ENCODE peak calls at places on chromosomes 12 and 14, in nine cellular contexts. One of them, this sample, is unnamed.

GRCh38 chr12:132465269-132466190 is 24.4 kb upstream of the FBRSL1 start:
- DNase-seq in activated CD8-positive, alpha-beta T cell treated with anti-CD3 and anti-CD28 coated beads for 36 hours: no peak
- DNase-seq in fibroblast of the aortic adventitia: no peak
- DNase-seq in K562: no peak
- DNase-seq in Calu3: no peak
- DNase-seq in fibroblast of mammary gland: no peak
- DNase-seq in lower leg skin: no peak
- DNase-seq in HFF-Myc: no peak
- DNase-seq in stomach: no peak
- DNase-seq in this sample: no peak

GRCh38 chr12:26680724-26681455 is 152.1 kb downstream of the ITPR2 start:
- DNase-seq in activated CD8-positive, alpha-beta T cell treated with anti-CD3 and anti-CD28 coated beads for 36 hours: no peak
- DNase-seq in fibroblast of the aortic adventitia: peak; percentile 85
- DNase-seq in K562: no peak
- DNase-seq in Calu3: no peak
- DNase-seq in fibroblast of mammary gland: peak; percentile 79
- DNase-seq in lower leg skin: no peak
- DNase-seq in HFF-Myc: peak; percentile 61
- DNase-seq in stomach: no peak
- DNase-seq in this sample: no peak

GRCh38 chr14:101225729-101226152 is 322.2 kb upstream of the RTL1 start:
- DNase-seq in activated CD8-positive, alpha-beta T cell treated with anti-CD3 and anti-CD28 coated beads for 36 hours: no peak
- DNase-seq in fibroblast of the aortic adventitia: no peak
- DNase-seq in K562: no peak
- DNase-seq in Calu3: no peak
- DNase-seq in fibroblast of mammary gland: no peak
- DNase-seq in lower leg skin: no peak
- DNase-seq in HFF-Myc: no peak
- DNase-seq in stomach: no peak
- DNase-seq in this sample: no peak

GRCh38 chr14:30550335-30550734 is 8.6 kb upstream of the G2E3 start:
- DNase-seq in activated CD8-positive, alpha-beta T cell treated with anti-CD3 and anti-CD28 coated beads for 36 hours: no peak
- DNase-seq in fibroblast of the aortic adventitia: peak; percentile 28
- DNase-seq in K562: no peak
- DNase-seq in Calu3: no peak
- DNase-seq in fibroblast of mammary gland: peak; percentile 21
- DNase-seq in lower leg skin: no peak
- DNase-seq in HFF-Myc: no peak
- DNase-seq in stomach: no peak
- DNase-seq in this sample: no peak

GRCh38 chr14:24340606-24341005 is 815 bp upstream of the RIPK3 start:
- DNase-seq in activated CD8-positive, alpha-beta T cell treated with anti-CD3 and anti-CD28 coated beads for 36 hours: no peak
- DNase-seq in fibroblast of the aortic adventitia: no peak
- DNase-seq in K562: no peak
- DNase-seq in Calu3: no peak
- DNase-seq in fibroblast of mammary gland: no peak
- DNase-seq in lower leg skin: no peak
- DNase-seq in HFF-Myc: no peak
- DNase-seq in stomach: no peak
- DNase-seq in this sample: no peak

GRCh38 chr12:41983394-41983793 is 161.3 kb downstream of the GXYLT1 start:
- DNase-seq in activated CD8-positive, alpha-beta T cell treated with anti-CD3 and anti-CD28 coated beads for 36 hours: no peak
- DNase-seq in fibroblast of the aortic adventitia: no peak
- DNase-seq in K562: no peak
- DNase-seq in Calu3: no peak
- DNase-seq in fibroblast of mammary gland: no peak
- DNase-seq in lower leg skin: no peak
- DNase-seq in HFF-Myc: no peak
- DNase-seq in stomach: no peak
- DNase-seq in this sample: no peak

GRCh38 chr12:18467636-18468520 is 206.6 kb downstream of the PIK3C2G start:
- DNase-seq in activated CD8-positive, alpha-beta T cell treated with anti-CD3 and anti-CD28 coated beads for 36 hours: no peak
- DNase-seq in fibroblast of the aortic adventitia: no peak
- DNase-seq in K562: no peak
- DNase-seq in Calu3: no peak
- DNase-seq in fibroblast of mammary gland: no peak
- DNase-seq in lower leg skin: no peak
- DNase-seq in HFF-Myc: no peak
- DNase-seq in stomach: no peak
- DNase-seq in this sample: no peak

GRCh38 chr12:28966049-28966778 is 182.9 kb upstream of the FAR2 start:
- DNase-seq in activated CD8-positive, alpha-beta T cell treated with anti-CD3 and anti-CD28 coated beads for 36 hours: no peak
- DNase-seq in fibroblast of the aortic adventitia: peak; percentile 84
- DNase-seq in K562: no peak
- DNase-seq in Calu3: no peak
- DNase-seq in fibroblast of mammary gland: peak; percentile 51
- DNase-seq in lower leg skin: no peak
- DNase-seq in HFF-Myc: no peak
- DNase-seq in stomach: peak; percentile 80
- DNase-seq in this sample: no peak

GRCh38 chr14:99735189-99736135 is 51.4 kb downstream of the CYP46A1 start:
- DNase-seq in activated CD8-positive, alpha-beta T cell treated with anti-CD3 and anti-CD28 coated beads for 36 hours: no peak
- DNase-seq in fibroblast of the aortic adventitia: no peak
- DNase-seq in K562: no peak
- DNase-seq in Calu3: no peak
- DNase-seq in fibroblast of mammary gland: no peak
- DNase-seq in lower leg skin: no peak
- DNase-seq in HFF-Myc: no peak
- DNase-seq in stomach: no peak
- DNase-seq in this sample: no peak

GRCh38 chr12:11807453-11807852 is 158.0 kb downstream of the ETV6 start:
- DNase-seq in activated CD8-positive, alpha-beta T cell treated with anti-CD3 and anti-CD28 coated beads for 36 hours: no peak
- DNase-seq in fibroblast of the aortic adventitia: no peak
- DNase-seq in K562: no peak
- DNase-seq in Calu3: no peak
- DNase-seq in fibroblast of mammary gland: no peak
- DNase-seq in lower leg skin: no peak
- DNase-seq in HFF-Myc: no peak
- DNase-seq in stomach: no peak
- DNase-seq in this sample: no peak

GRCh38 chr12:63294327-63294632 is 143.3 kb upstream of the AVPR1A start:
- DNase-seq in activated CD8-positive, alpha-beta T cell treated with anti-CD3 and anti-CD28 coated beads for 36 hours: no peak
- DNase-seq in fibroblast of the aortic adventitia: peak; percentile 39
- DNase-seq in K562: no peak
- DNase-seq in Calu3: peak; percentile 70
- DNase-seq in fibroblast of mammary gland: peak; percentile 67
- DNase-seq in lower leg skin: no peak
- DNase-seq in HFF-Myc: peak; percentile 86
- DNase-seq in stomach: no peak
- DNase-seq in this sample: no peak

GRCh38 chr14:50008562-50009355 is 107.6 kb downstream of the VCPKMT start:
- DNase-seq in activated CD8-positive, alpha-beta T cell treated with anti-CD3 and anti-CD28 coated beads for 36 hours: no peak
- DNase-seq in fibroblast of the aortic adventitia: no peak
- DNase-seq in K562: no peak
- DNase-seq in Calu3: peak; percentile 51
- DNase-seq in fibroblast of mammary gland: peak; percentile 42
- DNase-seq in lower leg skin: no peak
- DNase-seq in HFF-Myc: no peak
- DNase-seq in stomach: no peak
- DNase-seq in this sample: no peak

GRCh38 chr12:68611094-68611818 is 557 bp downstream of the RAP1B start:
- DNase-seq in activated CD8-positive, alpha-beta T cell treated with anti-CD3 and anti-CD28 coated beads for 36 hours: peak; percentile 53
- DNase-seq in fibroblast of the aortic adventitia: peak; percentile 88
- DNase-seq in K562: peak; percentile 51
- DNase-seq in Calu3: peak; percentile 64
- DNase-seq in fibroblast of mammary gland: peak; percentile 65
- DNase-seq in lower leg skin: peak; percentile 77
- DNase-seq in HFF-Myc: no peak
- DNase-seq in stomach: peak; percentile 68
- DNase-seq in this sample: peak; percentile 50

GRCh38 chr12:125983094-125983783 is 918.0 kb downstream of the AACS start:
- DNase-seq in activated CD8-positive, alpha-beta T cell treated with anti-CD3 and anti-CD28 coated beads for 36 hours: peak; percentile 2
- DNase-seq in fibroblast of the aortic adventitia: peak; percentile 39
- DNase-seq in K562: peak; percentile 11
- DNase-seq in Calu3: peak; percentile 93
- DNase-seq in fibroblast of mammary gland: no peak
- DNase-seq in lower leg skin: no peak
- DNase-seq in HFF-Myc: no peak
- DNase-seq in stomach: peak; percentile 25
- DNase-seq in this sample: no peak

GRCh38 chr14:50038398-50039119 is 77.8 kb downstream of the VCPKMT start:
- DNase-seq in activated CD8-positive, alpha-beta T cell treated with anti-CD3 and anti-CD28 coated beads for 36 hours: peak; percentile 90
- DNase-seq in fibroblast of the aortic adventitia: peak; percentile 90
- DNase-seq in K562: peak; percentile 48
- DNase-seq in Calu3: no peak
- DNase-seq in fibroblast of mammary gland: peak; percentile 100
- DNase-seq in lower leg skin: peak; percentile 79
- DNase-seq in HFF-Myc: peak; percentile 59
- DNase-seq in stomach: no peak
- DNase-seq in this sample: peak; percentile 81

GRCh38 chr14:94342334-94342934 is 19.3 kb upstream of the SERPINA6 start:
- DNase-seq in activated CD8-positive, alpha-beta T cell treated with anti-CD3 and anti-CD28 coated beads for 36 hours: peak; percentile 35
- DNase-seq in fibroblast of the aortic adventitia: peak; percentile 100
- DNase-seq in K562: no peak
- DNase-seq in Calu3: peak; percentile 88
- DNase-seq in fibroblast of mammary gland: peak; percentile 100
- DNase-seq in lower leg skin: peak; percentile 96
- DNase-seq in HFF-Myc: peak; percentile 97
- DNase-seq in stomach: peak; percentile 91
- DNase-seq in this sample: no peak

GRCh38 chr12:27840229-27840999 is 60.4 kb upstream of the MANSC4 start:
- DNase-seq in activated CD8-positive, alpha-beta T cell treated with anti-CD3 and anti-CD28 coated beads for 36 hours: no peak
- DNase-seq in fibroblast of the aortic adventitia: peak; percentile 28
- DNase-seq in K562: no peak
- DNase-seq in Calu3: no peak
- DNase-seq in fibroblast of mammary gland: no peak
- DNase-seq in lower leg skin: no peak
- DNase-seq in HFF-Myc: no peak
- DNase-seq in stomach: no peak
- DNase-seq in this sample: no peak

GRCh38 chr12:39892146-39892545 is 213.7 kb downstream of the SLC2A13 start:
- DNase-seq in activated CD8-positive, alpha-beta T cell treated with anti-CD3 and anti-CD28 coated beads for 36 hours: no peak
- DNase-seq in fibroblast of the aortic adventitia: no peak
- DNase-seq in K562: no peak
- DNase-seq in Calu3: no peak
- DNase-seq in fibroblast of mammary gland: peak; percentile 11
- DNase-seq in lower leg skin: no peak
- DNase-seq in HFF-Myc: no peak
- DNase-seq in stomach: no peak
- DNase-seq in this sample: no peak

GRCh38 chr14:69543341-69544249 is 31.1 kb downstream of the CCDC177 start:
- DNase-seq in activated CD8-positive, alpha-beta T cell treated with anti-CD3 and anti-CD28 coated beads for 36 hours: peak; percentile 65
- DNase-seq in fibroblast of the aortic adventitia: peak; percentile 85
- DNase-seq in K562: no peak
- DNase-seq in Calu3: peak; percentile 86
- DNase-seq in fibroblast of mammary gland: peak; percentile 98
- DNase-seq in lower leg skin: peak; percentile 72
- DNase-seq in HFF-Myc: peak; percentile 70
- DNase-seq in stomach: peak; percentile 46
- DNase-seq in this sample: no peak

GRCh38 chr12:29889737-29890136 is 106.0 kb upstream of the TMTC1 start:
- DNase-seq in activated CD8-positive, alpha-beta T cell treated with anti-CD3 and anti-CD28 coated beads for 36 hours: peak; percentile 44
- DNase-seq in fibroblast of the aortic adventitia: peak; percentile 54
- DNase-seq in K562: no peak
- DNase-seq in Calu3: peak; percentile 19
- DNase-seq in fibroblast of mammary gland: peak; percentile 77
- DNase-seq in lower leg skin: peak; percentile 18
- DNase-seq in HFF-Myc: no peak
- DNase-seq in stomach: peak; percentile 55
- DNase-seq in this sample: no peak

DNA sequence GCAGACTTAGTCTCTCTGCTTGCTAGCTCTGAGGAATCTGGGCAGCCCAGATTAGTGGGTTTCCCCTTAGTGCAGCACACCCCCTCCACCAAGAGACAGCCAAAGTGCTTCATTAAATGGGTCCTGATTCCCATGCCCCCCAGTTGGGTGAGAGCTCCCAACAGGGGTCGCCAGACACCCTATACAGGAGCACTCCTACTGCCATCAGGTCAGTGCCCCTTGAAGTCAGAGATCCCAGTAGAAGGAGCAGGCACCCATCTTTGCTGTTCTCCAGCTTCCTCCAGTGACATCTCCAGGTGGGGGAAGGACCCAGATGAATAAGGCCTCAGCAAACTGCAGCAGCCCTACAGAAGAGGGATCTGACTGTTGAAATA is 36.7 kb upstream of the C14orf132 start:
- DNase-seq in activated CD8-positive, alpha-beta T cell treated with anti-CD3 and anti-CD28 coated beads for 36 hours: no peak
- DNase-seq in fibroblast of the aortic adventitia: no peak
- DNase-seq in K562: no peak
- DNase-seq in Calu3: no peak
- DNase-seq in fibroblast of mammary gland: no peak
- DNase-seq in lower leg skin: no peak
- DNase-seq in HFF-Myc: no peak
- DNase-seq in stomach: no peak
- DNase-seq in this sample: no peak
- TF ChIP-seq CTCF in activated CD8-positive, alpha-beta T cell treated with anti-CD3 and anti-CD28 coated beads for 36 hours: no peak
- TF ChIP-seq CTCF in fibroblast of the aortic adventitia: no peak
- TF ChIP-seq CTCF in K562: no peak
- TF ChIP-seq CTCF in Calu3: no peak
- TF ChIP-seq CTCF in fibroblast of mammary gland: no peak
- TF ChIP-seq CTCF in lower leg skin: no peak
- TF ChIP-seq CTCF in HFF-Myc: peak; percentile 14
- TF ChIP-seq CTCF in stomach: no peak
- TF ChIP-seq CTCF in this sample: no peak

GRCh38 chr12:321606-322326 is 59.1 kb upstream of the SLC6A13 start:
- DNase-seq in activated CD8-positive, alpha-beta T cell treated with anti-CD3 and anti-CD28 coated beads for 36 hours: peak; percentile 12
- DNase-seq in fibroblast of the aortic adventitia: peak; percentile 7
- DNase-seq in K562: no peak
- DNase-seq in Calu3: peak; percentile 18
- DNase-seq in fibroblast of mammary gland: peak; percentile 15
- DNase-seq in lower leg skin: no peak
- DNase-seq in HFF-Myc: no peak
- DNase-seq in stomach: no peak
- DNase-seq in this sample: no peak
- TF ChIP-seq CTCF in activated CD8-positive, alpha-beta T cell treated with anti-CD3 and anti-CD28 coated beads for 36 hours: no peak
- TF ChIP-seq CTCF in fibroblast of the aortic adventitia: no peak
- TF ChIP-seq CTCF in K562: no peak
- TF ChIP-seq CTCF in Calu3: no peak
- TF ChIP-seq CTCF in fibroblast of mammary gland: peak; percentile 22
- TF ChIP-seq CTCF in lower leg skin: no peak
- TF ChIP-seq CTCF in HFF-Myc: no peak
- TF ChIP-seq CTCF in stomach: no peak
- TF ChIP-seq CTCF in this sample: no peak

GRCh38 chr14:45290547-45290946 is 37.5 kb upstream of the MIS18BP1 start:
- DNase-seq in activated CD8-positive, alpha-beta T cell treated with anti-CD3 and anti-CD28 coated beads for 36 hours: no peak
- DNase-seq in fibroblast of the aortic adventitia: no peak
- DNase-seq in K562: no peak
- DNase-seq in Calu3: no peak
- DNase-seq in fibroblast of mammary gland: no peak
- DNase-seq in lower leg skin: no peak
- DNase-seq in HFF-Myc: no peak
- DNase-seq in stomach: no peak
- DNase-seq in this sample: no peak

GRCh38 chr14:45287609-45288008 is 34.6 kb upstream of the MIS18BP1 start:
- DNase-seq in activated CD8-positive, alpha-beta T cell treated with anti-CD3 and anti-CD28 coated beads for 36 hours: no peak
- DNase-seq in fibroblast of the aortic adventitia: no peak
- DNase-seq in K562: no peak
- DNase-seq in Calu3: no peak
- DNase-seq in fibroblast of mammary gland: no peak
- DNase-seq in lower leg skin: no peak
- DNase-seq in HFF-Myc: no peak
- DNase-seq in stomach: no peak
- DNase-seq in this sample: no peak

GRCh38 chr14:45284802-45285201 is 31.8 kb upstream of the MIS18BP1 start:
- DNase-seq in activated CD8-positive, alpha-beta T cell treated with anti-CD3 and anti-CD28 coated beads for 36 hours: no peak
- DNase-seq in fibroblast of the aortic adventitia: no peak
- DNase-seq in K562: no peak
- DNase-seq in Calu3: no peak
- DNase-seq in fibroblast of mammary gland: peak; percentile 2
- DNase-seq in lower leg skin: no peak
- DNase-seq in HFF-Myc: no peak
- DNase-seq in stomach: no peak
- DNase-seq in this sample: no peak
- TF ChIP-seq CTCF in activated CD8-positive, alpha-beta T cell treated with anti-CD3 and anti-CD28 coated beads for 36 hours: no peak
- TF ChIP-seq CTCF in fibroblast of the aortic adventitia: no peak
- TF ChIP-seq CTCF in K562: no peak
- TF ChIP-seq CTCF in Calu3: no peak
- TF ChIP-seq CTCF in fibroblast of mammary gland: peak; percentile 18
- TF ChIP-seq CTCF in lower leg skin: no peak
- TF ChIP-seq CTCF in HFF-Myc: peak; percentile 17
- TF ChIP-seq CTCF in stomach: no peak
- TF ChIP-seq CTCF in this sample: no peak

GRCh38 chr14:79861111-79861510 is 350.2 kb downstream of the DIO2 start:
- DNase-seq in activated CD8-positive, alpha-beta T cell treated with anti-CD3 and anti-CD28 coated beads for 36 hours: no peak
- DNase-seq in fibroblast of the aortic adventitia: no peak
- DNase-seq in K562: no peak
- DNase-seq in Calu3: no peak
- DNase-seq in fibroblast of mammary gland: no peak
- DNase-seq in lower leg skin: no peak
- DNase-seq in HFF-Myc: no peak
- DNase-seq in stomach: no peak
- DNase-seq in this sample: no peak
- TF ChIP-seq CTCF in activated CD8-positive, alpha-beta T cell treated with anti-CD3 and anti-CD28 coated beads for 36 hours: no peak
- TF ChIP-seq CTCF in fibroblast of the aortic adventitia: no peak
- TF ChIP-seq CTCF in K562: no peak
- TF ChIP-seq CTCF in Calu3: no peak
- TF ChIP-seq CTCF in fibroblast of mammary gland: peak; percentile 16
- TF ChIP-seq CTCF in lower leg skin: no peak
- TF ChIP-seq CTCF in HFF-Myc: no peak
- TF ChIP-seq CTCF in stomach: no peak
- TF ChIP-seq CTCF in this sample: no peak